ENCODE peak calls at places on chromosome 1, in four cellular contexts. R is BJ; U is NCI-H2171; L is stimulated activated CD4-positive, alpha-beta T cell treated with anti-CD3 and anti-CD28 coated beads, Interleukin-4, amount 100 ng/mL, for 24 hours. Z is an unnamed sample.

GRCh38 chr1:17587693-17588047 is 48.2 kb downstream of the ARHGEF10L start:
- DNase-seq in R (peak; percentile 85), U (no peak), L (no peak), Z (no peak)

GRCh38 chr1:87869563-87869962 is 540.9 kb downstream of the LMO4 start:
- DNase-seq in R (peak; percentile 54), U (no peak), L (no peak), Z (no peak)

GRCh38 chr1:89536555-89537393 is 12.1 kb downstream of the LRRC8B start:
- DNase-seq in R (no peak), U (no peak), L (peak; percentile 37), Z (no peak)

GRCh38 chr1:164914208-164914607 is 355.2 kb downstream of the PBX1 start:
- DNase-seq in R (no peak), U (no peak), L (no peak), Z (no peak)

GRCh38 chr1:181094813-181095212 is 6.3 kb downstream of the IER5 start:
- DNase-seq in R (peak; percentile 75), U (no peak), L (no peak), Z (no peak)

GRCh38 chr1:182279302-182279701 is 112.3 kb downstream of the GLUL start:
- DNase-seq in R (no peak), U (no peak), L (no peak), Z (no peak)

GRCh38 chr1:20187103-20187812 is 940 bp upstream of the PLA2G2C start:
- DNase-seq in R (no peak), U (peak; percentile 79), L (peak; percentile 47), Z (no peak)

GRCh38 chr1:197633447-197634039 is 141.7 kb downstream of the DENND1B start:
- DNase-seq in R (no peak), U (no peak), L (no peak), Z (no peak)

GRCh38 chr1:64343105-64343960 is 126.6 kb upstream of the CACHD1 start:
- DNase-seq in R (peak; percentile 81), U (no peak), L (no peak), Z (no peak)

Z was measured in NCI-H446 treated with DMSO at 0.1 percent for 48 hours.